ENCODE peak calls at places on chromosome 11, in ten cellular contexts. One of them, this sample, is unnamed.

GRCh38 chr11:31956310-31956709 is 134.6 kb upstream of the RCN1 start:
- DNase-seq in thyroid gland: no peak
- DNase-seq in HCT116: no peak
- DNase-seq in gastrocnemius medialis: no peak
- DNase-seq in transverse colon: no peak
- DNase-seq in uterus: no peak
- DNase-seq in suprapubic skin: no peak
- DNase-seq in esophagus squamous epithelium: no peak
- DNase-seq in ovary: no peak
- DNase-seq in Peyer's patch: no peak
- DNase-seq in this sample: no peak

GRCh38 chr11:74592063-74592440 is 330 bp upstream of the POLD3 start:
- DNase-seq in thyroid gland: no peak
- DNase-seq in HCT116: no peak
- DNase-seq in gastrocnemius medialis: no peak
- DNase-seq in transverse colon: no peak
- DNase-seq in uterus: no peak
- DNase-seq in suprapubic skin: no peak
- DNase-seq in esophagus squamous epithelium: no peak
- DNase-seq in ovary: no peak
- DNase-seq in Peyer's patch: no peak
- DNase-seq in this sample: no peak

GRCh38 chr11:69397732-69398131 is 83.7 kb upstream of the LINC01488 start:
- DNase-seq in thyroid gland: no peak
- DNase-seq in HCT116: no peak
- DNase-seq in gastrocnemius medialis: no peak
- DNase-seq in transverse colon: no peak
- DNase-seq in uterus: no peak
- DNase-seq in suprapubic skin: no peak
- DNase-seq in esophagus squamous epithelium: no peak
- DNase-seq in ovary: no peak
- DNase-seq in Peyer's patch: no peak
- DNase-seq in this sample: no peak

GRCh38 chr11:117749541-117749910 is 47.5 kb downstream of the DSCAML1 start:
- DNase-seq in thyroid gland: peak
- DNase-seq in HCT116: no peak
- DNase-seq in gastrocnemius medialis: no peak
- DNase-seq in transverse colon: no peak
- DNase-seq in uterus: no peak
- DNase-seq in suprapubic skin: no peak
- DNase-seq in esophagus squamous epithelium: no peak
- DNase-seq in ovary: no peak
- DNase-seq in Peyer's patch: no peak
- DNase-seq in this sample: no peak

GRCh38 chr11:63569570-63569969 is 6.4 kb upstream of the PLAAT2 start:
- DNase-seq in thyroid gland: no peak
- DNase-seq in HCT116: no peak
- DNase-seq in gastrocnemius medialis: no peak
- DNase-seq in transverse colon: no peak
- DNase-seq in uterus: no peak
- DNase-seq in suprapubic skin: no peak
- DNase-seq in esophagus squamous epithelium: no peak
- DNase-seq in ovary: no peak
- DNase-seq in Peyer's patch: no peak
- DNase-seq in this sample: no peak

GRCh38 chr11:36532908-36533601 is 23.0 kb upstream of the TRAF6 start:
- DNase-seq in thyroid gland: no peak
- DNase-seq in HCT116: no peak
- DNase-seq in gastrocnemius medialis: no peak
- DNase-seq in transverse colon: no peak
- DNase-seq in uterus: no peak
- DNase-seq in suprapubic skin: no peak
- DNase-seq in esophagus squamous epithelium: no peak
- DNase-seq in ovary: no peak
- DNase-seq in Peyer's patch: no peak
- DNase-seq in this sample: no peak

GRCh38 chr11:29751618-29752017 is 265.2 kb downstream of the KCNA4 start:
- DNase-seq in thyroid gland: no peak
- DNase-seq in HCT116: no peak
- DNase-seq in gastrocnemius medialis: no peak
- DNase-seq in transverse colon: no peak
- DNase-seq in uterus: no peak
- DNase-seq in suprapubic skin: no peak
- DNase-seq in esophagus squamous epithelium: no peak
- DNase-seq in ovary: no peak
- DNase-seq in Peyer's patch: no peak
- DNase-seq in this sample: no peak

GRCh38 chr11:69371731-69372588 is 78.0 kb downstream of the MYEOV start:
- DNase-seq in thyroid gland: no peak
- DNase-seq in HCT116: no peak
- DNase-seq in gastrocnemius medialis: no peak
- DNase-seq in transverse colon: peak
- DNase-seq in uterus: no peak
- DNase-seq in suprapubic skin: peak
- DNase-seq in esophagus squamous epithelium: no peak
- DNase-seq in ovary: no peak
- DNase-seq in Peyer's patch: peak
- DNase-seq in this sample: peak

GRCh38 chr11:132055296-132055695 is 684.9 kb downstream of the NTM start:
- DNase-seq in thyroid gland: no peak
- DNase-seq in HCT116: no peak
- DNase-seq in gastrocnemius medialis: no peak
- DNase-seq in transverse colon: no peak
- DNase-seq in uterus: no peak
- DNase-seq in suprapubic skin: no peak
- DNase-seq in esophagus squamous epithelium: no peak
- DNase-seq in ovary: no peak
- DNase-seq in Peyer's patch: no peak
- DNase-seq in this sample: no peak

GRCh38 chr11:120199613-120200012 is 11.2 kb upstream of the OAF start:
- DNase-seq in thyroid gland: no peak
- DNase-seq in HCT116: no peak
- DNase-seq in gastrocnemius medialis: no peak
- DNase-seq in transverse colon: no peak
- DNase-seq in uterus: no peak
- DNase-seq in suprapubic skin: no peak
- DNase-seq in esophagus squamous epithelium: no peak
- DNase-seq in ovary: no peak
- DNase-seq in Peyer's patch: no peak
- DNase-seq in this sample: no peak

GRCh38 chr11:120197977-120198376 is 12.9 kb upstream of the OAF start:
- DNase-seq in thyroid gland: no peak
- DNase-seq in HCT116: no peak
- DNase-seq in gastrocnemius medialis: no peak
- DNase-seq in transverse colon: no peak
- DNase-seq in uterus: no peak
- DNase-seq in suprapubic skin: no peak
- DNase-seq in esophagus squamous epithelium: no peak
- DNase-seq in ovary: no peak
- DNase-seq in Peyer's patch: no peak
- DNase-seq in this sample: no peak

GRCh38 chr11:120197254-120197891 is 13.5 kb upstream of the OAF start:
- DNase-seq in thyroid gland: no peak
- DNase-seq in HCT116: no peak
- DNase-seq in gastrocnemius medialis: no peak
- DNase-seq in transverse colon: peak
- DNase-seq in uterus: no peak
- DNase-seq in suprapubic skin: no peak
- DNase-seq in esophagus squamous epithelium: no peak
- DNase-seq in ovary: no peak
- DNase-seq in Peyer's patch: no peak
- DNase-seq in this sample: no peak

GRCh38 chr11:120198787-120199469 is 11.9 kb upstream of the OAF start:
- DNase-seq in thyroid gland: no peak
- DNase-seq in HCT116: no peak
- DNase-seq in gastrocnemius medialis: no peak
- DNase-seq in transverse colon: peak
- DNase-seq in uterus: no peak
- DNase-seq in suprapubic skin: no peak
- DNase-seq in esophagus squamous epithelium: no peak
- DNase-seq in ovary: no peak
- DNase-seq in Peyer's patch: no peak
- DNase-seq in this sample: no peak

GRCh38 chr11:120198403-120198786 is 12.4 kb upstream of the OAF start:
- DNase-seq in thyroid gland: no peak
- DNase-seq in HCT116: no peak
- DNase-seq in gastrocnemius medialis: no peak
- DNase-seq in transverse colon: no peak
- DNase-seq in uterus: no peak
- DNase-seq in suprapubic skin: no peak
- DNase-seq in esophagus squamous epithelium: no peak
- DNase-seq in ovary: no peak
- DNase-seq in Peyer's patch: no peak
- DNase-seq in this sample: no peak
- H3K4me3 ChIP-seq in thyroid gland: no peak
- H3K4me3 ChIP-seq in HCT116: no peak
- H3K4me3 ChIP-seq in gastrocnemius medialis: no peak
- H3K4me3 ChIP-seq in transverse colon: no peak
- H3K4me3 ChIP-seq in uterus: no peak
- H3K4me3 ChIP-seq in suprapubic skin: no peak
- H3K4me3 ChIP-seq in esophagus squamous epithelium: no peak
- H3K4me3 ChIP-seq in ovary: no peak
- H3K4me3 ChIP-seq in Peyer's patch: no peak
- H3K4me3 ChIP-seq in this sample: no peak

GRCh38 chr11:65743928-65744698 is 23.5 kb upstream of the RNASEH2C start:
- DNase-seq in thyroid gland: no peak
- DNase-seq in HCT116: peak
- DNase-seq in gastrocnemius medialis: peak
- DNase-seq in transverse colon: peak
- DNase-seq in uterus: no peak
- DNase-seq in suprapubic skin: no peak
- DNase-seq in esophagus squamous epithelium: no peak
- DNase-seq in ovary: no peak
- DNase-seq in Peyer's patch: no peak
- DNase-seq in this sample: no peak
- TF ChIP-seq POLR2A in thyroid gland: no peak
- TF ChIP-seq POLR2A in HCT116: peak
- TF ChIP-seq POLR2A in gastrocnemius medialis: no peak
- TF ChIP-seq POLR2A in transverse colon: no peak
- TF ChIP-seq POLR2A in uterus: no peak
- TF ChIP-seq POLR2A in suprapubic skin: no peak
- TF ChIP-seq POLR2A in esophagus squamous epithelium: no peak
- TF ChIP-seq POLR2A in ovary: no peak
- TF ChIP-seq POLR2A in Peyer's patch: no peak
- TF ChIP-seq POLR2A in this sample: no peak

GRCh38 chr11:34427171-34427805 is 11.4 kb upstream of the CAT start:
- DNase-seq in thyroid gland: peak
- DNase-seq in HCT116: no peak
- DNase-seq in gastrocnemius medialis: no peak
- DNase-seq in transverse colon: no peak
- DNase-seq in uterus: peak
- DNase-seq in suprapubic skin: no peak
- DNase-seq in esophagus squamous epithelium: no peak
- DNase-seq in ovary: no peak
- DNase-seq in Peyer's patch: no peak
- DNase-seq in this sample: no peak
- H3K4me3 ChIP-seq in thyroid gland: no peak
- H3K4me3 ChIP-seq in HCT116: no peak
- H3K4me3 ChIP-seq in gastrocnemius medialis: no peak
- H3K4me3 ChIP-seq in transverse colon: no peak
- H3K4me3 ChIP-seq in uterus: no peak
- H3K4me3 ChIP-seq in suprapubic skin: no peak
- H3K4me3 ChIP-seq in esophagus squamous epithelium: no peak
- H3K4me3 ChIP-seq in ovary: no peak
- H3K4me3 ChIP-seq in Peyer's patch: no peak
- H3K4me3 ChIP-seq in this sample: no peak

DNA sequence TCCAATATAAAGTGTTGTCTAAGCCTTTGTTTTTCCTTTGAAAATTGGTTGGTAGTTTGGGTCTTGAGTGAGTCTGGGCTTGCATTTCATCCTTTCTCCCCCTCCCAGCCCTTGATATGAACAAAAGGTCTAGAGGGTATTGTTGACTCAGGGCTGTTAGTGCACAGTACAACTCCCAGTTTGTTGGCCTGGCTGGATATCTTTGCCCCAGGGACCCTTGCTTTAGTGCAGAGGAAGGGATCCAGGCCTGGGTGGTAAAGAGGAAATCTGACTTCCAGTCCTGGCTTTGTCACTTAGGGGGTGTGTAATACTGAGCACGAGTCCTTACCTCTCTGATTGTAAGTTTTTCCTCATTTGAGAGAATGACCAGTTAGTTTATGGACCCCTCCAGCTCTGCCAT is 330.4 kb downstream of the TMEM135 start:
- DNase-seq in thyroid gland: no peak
- DNase-seq in HCT116: no peak
- DNase-seq in gastrocnemius medialis: no peak
- DNase-seq in transverse colon: no peak
- DNase-seq in uterus: no peak
- DNase-seq in suprapubic skin: no peak
- DNase-seq in esophagus squamous epithelium: no peak
- DNase-seq in ovary: no peak
- DNase-seq in Peyer's patch: no peak
- DNase-seq in this sample: no peak
- TF ChIP-seq POLR2A in thyroid gland: no peak
- TF ChIP-seq POLR2A in HCT116: no peak
- TF ChIP-seq POLR2A in gastrocnemius medialis: no peak
- TF ChIP-seq POLR2A in transverse colon: no peak
- TF ChIP-seq POLR2A in uterus: no peak
- TF ChIP-seq POLR2A in suprapubic skin: no peak
- TF ChIP-seq POLR2A in esophagus squamous epithelium: no peak
- TF ChIP-seq POLR2A in ovary: no peak
- TF ChIP-seq POLR2A in Peyer's patch: no peak
- TF ChIP-seq POLR2A in this sample: no peak

GRCh38 chr11:67356551-67356866 is 3.2 kb upstream of the POLD4 start:
- DNase-seq in thyroid gland: no peak
- DNase-seq in HCT116: no peak
- DNase-seq in gastrocnemius medialis: no peak
- DNase-seq in transverse colon: no peak
- DNase-seq in uterus: no peak
- DNase-seq in suprapubic skin: no peak
- DNase-seq in esophagus squamous epithelium: no peak
- DNase-seq in ovary: no peak
- DNase-seq in Peyer's patch: no peak
- DNase-seq in this sample: no peak
- H3K4me3 ChIP-seq in thyroid gland: no peak
- H3K4me3 ChIP-seq in HCT116: peak
- H3K4me3 ChIP-seq in gastrocnemius medialis: no peak
- H3K4me3 ChIP-seq in transverse colon: peak
- H3K4me3 ChIP-seq in uterus: no peak
- H3K4me3 ChIP-seq in suprapubic skin: no peak
- H3K4me3 ChIP-seq in esophagus squamous epithelium: no peak
- H3K4me3 ChIP-seq in ovary: no peak
- H3K4me3 ChIP-seq in Peyer's patch: no peak
- H3K4me3 ChIP-seq in this sample: no peak

GRCh38 chr11:78080818-78081495 is 1.3 kb upstream of the NDUFC2 start:
- DNase-seq in thyroid gland: no peak
- DNase-seq in HCT116: no peak
- DNase-seq in gastrocnemius medialis: no peak
- DNase-seq in transverse colon: no peak
- DNase-seq in uterus: no peak
- DNase-seq in suprapubic skin: no peak
- DNase-seq in esophagus squamous epithelium: no peak
- DNase-seq in ovary: no peak
- DNase-seq in Peyer's patch: no peak
- DNase-seq in this sample: no peak
- TF ChIP-seq POLR2A in thyroid gland: no peak
- TF ChIP-seq POLR2A in HCT116: no peak
- TF ChIP-seq POLR2A in gastrocnemius medialis: no peak
- TF ChIP-seq POLR2A in transverse colon: no peak
- TF ChIP-seq POLR2A in uterus: no peak
- TF ChIP-seq POLR2A in suprapubic skin: no peak
- TF ChIP-seq POLR2A in esophagus squamous epithelium: no peak
- TF ChIP-seq POLR2A in ovary: no peak
- TF ChIP-seq POLR2A in Peyer's patch: no peak
- TF ChIP-seq POLR2A in this sample: no peak

GRCh38 chr11:10454506-10454901 is 560 bp upstream of the AMPD3 start:
- DNase-seq in thyroid gland: no peak
- DNase-seq in HCT116: no peak
- DNase-seq in gastrocnemius medialis: no peak
- DNase-seq in transverse colon: no peak
- DNase-seq in uterus: no peak
- DNase-seq in suprapubic skin: no peak
- DNase-seq in esophagus squamous epithelium: no peak
- DNase-seq in ovary: no peak
- DNase-seq in Peyer's patch: no peak
- DNase-seq in this sample: no peak
- H3K4me3 ChIP-seq in thyroid gland: no peak
- H3K4me3 ChIP-seq in HCT116: no peak
- H3K4me3 ChIP-seq in gastrocnemius medialis: peak
- H3K4me3 ChIP-seq in transverse colon: no peak
- H3K4me3 ChIP-seq in uterus: no peak
- H3K4me3 ChIP-seq in suprapubic skin: no peak
- H3K4me3 ChIP-seq in esophagus squamous epithelium: no peak
- H3K4me3 ChIP-seq in ovary: no peak
- H3K4me3 ChIP-seq in Peyer's patch: no peak
- H3K4me3 ChIP-seq in this sample: no peak

This sample was measured in lower leg skin.